ENCODE peak calls at places on chromosomes 2 and 18, in ten cellular contexts. A is NCI-H1417 treated with DMSO at 0.1 percent for 48 hours; K is A172; G is non-pigmented ciliary epithelial cell; U is HFFc6; O is activated CD4-positive, CD25-positive, alpha-beta regulatory T cell; M is stimulated activated CD4-positive, alpha-beta T cell treated with anti-CD3 and anti-CD28 coated beads, Interleukin-12 subunit alpha, Interleukin-12 subunit beta, amount 100 ng/mL, for 24 hours; Q is astrocyte of the spinal cord; Z is stimulated activated CD8-positive, alpha-beta memory T cell treated with anti-CD3 and anti-CD28 coated beads, Interleukin-2, amount 100 ng/mL, for 48 hours; H is ACHN. X is an unnamed sample.

GRCh38 chr2:164793531-164793930 is 48.1 kb downstream of the COBLL1 start:
- DNase-seq in A (no peak), K (no peak), G (no peak), U (no peak), O (no peak), M (no peak), Q (no peak), Z (no peak), H (no peak), X (no peak)

GRCh38 chr2:30629866-30630265 is 177.4 kb downstream of the CAPN13 start:
- DNase-seq in A (no peak), K (peak), G (peak), U (peak), O (no peak), M (no peak), Q (peak), Z (no peak), H (peak), X (peak)

GRCh38 chr2:26903676-26904075 is 55.7 kb downstream of the DPYSL5 start:
- DNase-seq in A (no peak), K (no peak), G (no peak), U (no peak), O (no peak), M (no peak), Q (no peak), Z (no peak), H (no peak), X (no peak)

GRCh38 chr2:139033300-139033699 is 253.1 kb upstream of the NXPH2 start:
- DNase-seq in A (no peak), K (peak), G (peak), U (no peak), O (no peak), M (no peak), Q (peak), Z (no peak), H (peak), X (peak)

GRCh38 chr18:12308386-12309100 is 502 bp downstream of the TUBB6 start:
- DNase-seq in A (no peak), K (peak), G (peak), U (peak), O (no peak), M (no peak), Q (peak), Z (peak), H (peak), X (peak)

GRCh38 chr18:75204262-75204977 is 4.5 kb downstream of the PTGR3 start:
- DNase-seq in A (no peak), K (no peak), G (no peak), U (no peak), O (no peak), M (no peak), Q (peak), Z (no peak), H (no peak), X (peak)

GRCh38 chr18:41150316-41150715 is 804.7 kb upstream of the PIK3C3 start:
- DNase-seq in A (peak), K (no peak), G (no peak), U (no peak), O (no peak), M (no peak), Q (no peak), Z (no peak), H (no peak), X (no peak)

GRCh38 chr2:225670111-225670974 is 270.8 kb downstream of the NYAP2 start:
- DNase-seq in A (peak), K (peak), G (peak), U (peak), O (no peak), M (no peak), Q (peak), Z (no peak), H (peak), X (peak)

GRCh38 chr2:139529045-139529444 is 748.9 kb upstream of the NXPH2 start:
- DNase-seq in A (no peak), K (peak), G (peak), U (no peak), O (no peak), M (no peak), Q (peak), Z (no peak), H (no peak), X (no peak)